ENCODE peak calls at places on chromosome X, in nine cellular contexts. One of them, this sample, is unnamed.

GRCh38 chrX:24424948-24425347 is 40.1 kb upstream of the PDK3 start:
- DNase-seq in heart right ventricle: peak; percentile 51
- DNase-seq in A172: no peak
- DNase-seq in T1000: no peak
- DNase-seq in ureter: no peak
- DNase-seq in fibroblast of lung: no peak
- DNase-seq in activated B cell treated with CpG ODN at 0.5 μM for 24 hours: no peak
- DNase-seq in activated CD8-positive, alpha-beta memory T cell treated with anti-CD3 and anti-CD28 coated beads for 48 hours: no peak
- DNase-seq in B cell: no peak
- DNase-seq in this sample: peak; percentile 36

GRCh38 chrX:13346646-13347045 is 26.8 kb upstream of the ATXN3L start:
- DNase-seq in heart right ventricle: no peak
- DNase-seq in A172: no peak
- DNase-seq in T1000: no peak
- DNase-seq in ureter: no peak
- DNase-seq in fibroblast of lung: no peak
- DNase-seq in activated B cell treated with CpG ODN at 0.5 μM for 24 hours: no peak
- DNase-seq in activated CD8-positive, alpha-beta memory T cell treated with anti-CD3 and anti-CD28 coated beads for 48 hours: no peak
- DNase-seq in B cell: no peak
- DNase-seq in this sample: peak; percentile 13

GRCh38 chrX:18906286-18906685 is 77.6 kb downstream of the PHKA2 start:
- DNase-seq in heart right ventricle: no peak
- DNase-seq in A172: no peak
- DNase-seq in T1000: no peak
- DNase-seq in ureter: no peak
- DNase-seq in fibroblast of lung: no peak
- DNase-seq in activated B cell treated with CpG ODN at 0.5 μM for 24 hours: no peak
- DNase-seq in activated CD8-positive, alpha-beta memory T cell treated with anti-CD3 and anti-CD28 coated beads for 48 hours: no peak
- DNase-seq in B cell: no peak
- DNase-seq in this sample: no peak

GRCh38 chrX:64206556-64207162 is 1.2 kb upstream of the AMER1 start:
- DNase-seq in heart right ventricle: peak; percentile 24
- DNase-seq in A172: peak; percentile 0
- DNase-seq in T1000: no peak
- DNase-seq in ureter: no peak
- DNase-seq in fibroblast of lung: peak; percentile 70
- DNase-seq in activated B cell treated with CpG ODN at 0.5 μM for 24 hours: no peak
- DNase-seq in activated CD8-positive, alpha-beta memory T cell treated with anti-CD3 and anti-CD28 coated beads for 48 hours: no peak
- DNase-seq in B cell: no peak
- DNase-seq in this sample: peak; percentile 17

GRCh38 chrX:38699603-38700110 is 101.6 kb upstream of the MID1IP1 start:
- DNase-seq in heart right ventricle: no peak
- DNase-seq in A172: no peak
- DNase-seq in T1000: no peak
- DNase-seq in ureter: no peak
- DNase-seq in fibroblast of lung: no peak
- DNase-seq in activated B cell treated with CpG ODN at 0.5 μM for 24 hours: no peak
- DNase-seq in activated CD8-positive, alpha-beta memory T cell treated with anti-CD3 and anti-CD28 coated beads for 48 hours: no peak
- DNase-seq in B cell: no peak
- DNase-seq in this sample: no peak

GRCh38 chrX:22397566-22397965 is 124.9 kb downstream of the CBLL2 start:
- DNase-seq in heart right ventricle: no peak
- DNase-seq in A172: no peak
- DNase-seq in T1000: no peak
- DNase-seq in ureter: no peak
- DNase-seq in fibroblast of lung: no peak
- DNase-seq in activated B cell treated with CpG ODN at 0.5 μM for 24 hours: no peak
- DNase-seq in activated CD8-positive, alpha-beta memory T cell treated with anti-CD3 and anti-CD28 coated beads for 48 hours: no peak
- DNase-seq in B cell: no peak
- DNase-seq in this sample: no peak

GRCh38 chrX:141669689-141670088 is 28.9 kb downstream of the SPANXD start:
- DNase-seq in heart right ventricle: no peak
- DNase-seq in A172: no peak
- DNase-seq in T1000: no peak
- DNase-seq in ureter: no peak
- DNase-seq in fibroblast of lung: peak; percentile 42
- DNase-seq in activated B cell treated with CpG ODN at 0.5 μM for 24 hours: no peak
- DNase-seq in activated CD8-positive, alpha-beta memory T cell treated with anti-CD3 and anti-CD28 coated beads for 48 hours: no peak
- DNase-seq in B cell: no peak
- DNase-seq in this sample: no peak

GRCh38 chrX:40644821-40645358 is 2.5 kb downstream of the CXorf38 start:
- DNase-seq in heart right ventricle: peak; percentile 67
- DNase-seq in A172: peak; percentile 75
- DNase-seq in T1000: peak; percentile 3
- DNase-seq in ureter: peak; percentile 72
- DNase-seq in fibroblast of lung: peak; percentile 73
- DNase-seq in activated B cell treated with CpG ODN at 0.5 μM for 24 hours: peak; percentile 26
- DNase-seq in activated CD8-positive, alpha-beta memory T cell treated with anti-CD3 and anti-CD28 coated beads for 48 hours: no peak
- DNase-seq in B cell: peak; percentile 72
- DNase-seq in this sample: peak; percentile 38

GRCh38 chrX:100417671-100418070 is 7.6 kb upstream of the PCDH19 start:
- DNase-seq in heart right ventricle: peak; percentile 27
- DNase-seq in A172: no peak
- DNase-seq in T1000: no peak
- DNase-seq in ureter: no peak
- DNase-seq in fibroblast of lung: no peak
- DNase-seq in activated B cell treated with CpG ODN at 0.5 μM for 24 hours: no peak
- DNase-seq in activated CD8-positive, alpha-beta memory T cell treated with anti-CD3 and anti-CD28 coated beads for 48 hours: no peak
- DNase-seq in B cell: no peak
- DNase-seq in this sample: no peak

GRCh38 chrX:71148278-71148663 is 3.6 kb downstream of the NLGN3 start:
- DNase-seq in heart right ventricle: no peak
- DNase-seq in A172: no peak
- DNase-seq in T1000: no peak
- DNase-seq in ureter: no peak
- DNase-seq in fibroblast of lung: no peak
- DNase-seq in activated B cell treated with CpG ODN at 0.5 μM for 24 hours: no peak
- DNase-seq in activated CD8-positive, alpha-beta memory T cell treated with anti-CD3 and anti-CD28 coated beads for 48 hours: no peak
- DNase-seq in B cell: no peak
- DNase-seq in this sample: no peak

GRCh38 chrX:314781-315595 is 3.6 kb downstream of the GTPBP6 start:
- DNase-seq in heart right ventricle: no peak
- DNase-seq in A172: no peak
- DNase-seq in T1000: no peak
- DNase-seq in ureter: no peak
- DNase-seq in fibroblast of lung: peak; percentile 13
- DNase-seq in activated B cell treated with CpG ODN at 0.5 μM for 24 hours: no peak
- DNase-seq in activated CD8-positive, alpha-beta memory T cell treated with anti-CD3 and anti-CD28 coated beads for 48 hours: no peak
- DNase-seq in B cell: no peak
- DNase-seq in this sample: no peak

GRCh38 chrX:109890910-109891502 is 111.9 kb upstream of the TMEM164 start:
- DNase-seq in heart right ventricle: peak; percentile 45
- DNase-seq in A172: peak; percentile 10
- DNase-seq in T1000: peak; percentile 1
- DNase-seq in ureter: peak; percentile 55
- DNase-seq in fibroblast of lung: peak; percentile 66
- DNase-seq in activated B cell treated with CpG ODN at 0.5 μM for 24 hours: no peak
- DNase-seq in activated CD8-positive, alpha-beta memory T cell treated with anti-CD3 and anti-CD28 coated beads for 48 hours: peak; percentile 6
- DNase-seq in B cell: peak; percentile 38
- DNase-seq in this sample: peak; percentile 70

GRCh38 chrX:33252306-33252825 is 41.0 kb upstream of the DMD start:
- DNase-seq in heart right ventricle: no peak
- DNase-seq in A172: no peak
- DNase-seq in T1000: no peak
- DNase-seq in ureter: no peak
- DNase-seq in fibroblast of lung: peak; percentile 1
- DNase-seq in activated B cell treated with CpG ODN at 0.5 μM for 24 hours: no peak
- DNase-seq in activated CD8-positive, alpha-beta memory T cell treated with anti-CD3 and anti-CD28 coated beads for 48 hours: no peak
- DNase-seq in B cell: no peak
- DNase-seq in this sample: no peak

GRCh38 chrX:133297284-133297683 is 79.1 kb upstream of the TFDP3 start:
- DNase-seq in heart right ventricle: no peak
- DNase-seq in A172: peak; percentile 64
- DNase-seq in T1000: peak; percentile 7
- DNase-seq in ureter: no peak
- DNase-seq in fibroblast of lung: peak; percentile 64
- DNase-seq in activated B cell treated with CpG ODN at 0.5 μM for 24 hours: no peak
- DNase-seq in activated CD8-positive, alpha-beta memory T cell treated with anti-CD3 and anti-CD28 coated beads for 48 hours: no peak
- DNase-seq in B cell: no peak
- DNase-seq in this sample: no peak

GRCh38 chrX:51463322-51463721 is 33.1 kb downstream of the NUDT11 start:
- DNase-seq in heart right ventricle: no peak
- DNase-seq in A172: no peak
- DNase-seq in T1000: no peak
- DNase-seq in ureter: no peak
- DNase-seq in fibroblast of lung: no peak
- DNase-seq in activated B cell treated with CpG ODN at 0.5 μM for 24 hours: no peak
- DNase-seq in activated CD8-positive, alpha-beta memory T cell treated with anti-CD3 and anti-CD28 coated beads for 48 hours: no peak
- DNase-seq in B cell: no peak
- DNase-seq in this sample: no peak

GRCh38 chrX:110118535-110118934 is 115.6 kb downstream of the TMEM164 start:
- DNase-seq in heart right ventricle: no peak
- DNase-seq in A172: no peak
- DNase-seq in T1000: no peak
- DNase-seq in ureter: no peak
- DNase-seq in fibroblast of lung: no peak
- DNase-seq in activated B cell treated with CpG ODN at 0.5 μM for 24 hours: no peak
- DNase-seq in activated CD8-positive, alpha-beta memory T cell treated with anti-CD3 and anti-CD28 coated beads for 48 hours: no peak
- DNase-seq in B cell: no peak
- DNase-seq in this sample: no peak

GRCh38 chrX:149495573-149496071 is 9.5 kb downstream of the IDS start:
- DNase-seq in heart right ventricle: no peak
- DNase-seq in A172: peak; percentile 97
- DNase-seq in T1000: peak; percentile 9
- DNase-seq in ureter: no peak
- DNase-seq in fibroblast of lung: peak; percentile 56
- DNase-seq in activated B cell treated with CpG ODN at 0.5 μM for 24 hours: no peak
- DNase-seq in activated CD8-positive, alpha-beta memory T cell treated with anti-CD3 and anti-CD28 coated beads for 48 hours: no peak
- DNase-seq in B cell: no peak
- DNase-seq in this sample: peak; percentile 58

GRCh38 chrX:78527263-78527662 is 131.9 kb downstream of the RTL3 start:
- DNase-seq in heart right ventricle: no peak
- DNase-seq in A172: no peak
- DNase-seq in T1000: no peak
- DNase-seq in ureter: no peak
- DNase-seq in fibroblast of lung: no peak
- DNase-seq in activated B cell treated with CpG ODN at 0.5 μM for 24 hours: no peak
- DNase-seq in activated CD8-positive, alpha-beta memory T cell treated with anti-CD3 and anti-CD28 coated beads for 48 hours: no peak
- DNase-seq in B cell: no peak
- DNase-seq in this sample: no peak

This sample was measured in hepatocyte.